ENCODE peak calls at places on chromosomes 12 and 14, in ten cellular contexts. S is nephron progenitor cell, V is endothelial cell of umbilical vein, Y is OCI-LY7, T is GM12865, Z is astrocyte, F is GM20000, N is GM10248, H is GM06990, Q is left ventricle myocardium inferior. M is an unnamed sample.

GRCh38 chr14:23573384-23573783 is 5.2 kb downstream of the JPH4 start:
- DNase-seq in T (no peak), Z (no peak), N (no peak), Q (no peak), Y (no peak), F (no peak), V (no peak), H (no peak), S (no peak), M (no peak)

GRCh38 chr12:1103051-1103450 is 112.0 kb downstream of the ERC1 start:
- DNase-seq in V (no peak), Y (no peak), T (no peak), N (no peak), Q (no peak), S (no peak), F (no peak), Z (no peak), H (no peak), M (no peak)

GRCh38 chr14:61750708-61751474 is 11.3 kb upstream of the SNAPC1 start:
- DNase-seq in T (peak; percentile 91), H (peak; percentile 94), Y (peak; percentile 92), F (peak; percentile 91), N (peak; percentile 89), S (peak; percentile 71), Q (peak; percentile 92), Z (peak; percentile 37), V (peak; percentile 82), M (peak; percentile 54)

GRCh38 chr12:2541805-2542204 is 253.0 kb upstream of the FKBP4 start:
- DNase-seq in F (no peak), Y (no peak), Z (no peak), H (no peak), N (no peak), S (no peak), Q (no peak), V (no peak), T (no peak), M (no peak)

GRCh38 chr14:100472094-100472455 is 115.1 kb downstream of the BEGAIN start:
- DNase-seq in S (no peak), H (no peak), F (no peak), V (no peak), Y (peak; percentile 21), T (no peak), N (no peak), Z (no peak), Q (no peak), M (no peak)

GRCh38 chr12:56953314-56953713 is 4.1 kb downstream of the RDH16 start:
- DNase-seq in H (no peak), T (no peak), Q (no peak), V (no peak), N (peak; percentile 3), Z (no peak), S (no peak), Y (no peak), F (no peak), M (no peak)

GRCh38 chr12:40099423-40099853 is 6.4 kb downstream of the SLC2A13 start:
- DNase-seq in Q (no peak), S (no peak), T (no peak), Z (no peak), F (no peak), H (no peak), V (peak; percentile 8), Y (no peak), N (no peak), M (no peak)

GRCh38 chr12:117900561-117900960 is 68.2 kb downstream of the KSR2 start:
- DNase-seq in V (no peak), N (no peak), Z (peak; percentile 51), F (no peak), T (no peak), Q (no peak), Y (no peak), S (no peak), H (no peak), M (peak; percentile 46)

GRCh38 chr12:19915392-19916192 is 452.7 kb upstream of the PDE3A start:
- DNase-seq in H (peak; percentile 56), T (peak; percentile 63), Z (peak; percentile 49), N (no peak), Q (no peak), F (no peak), V (peak; percentile 85), Y (no peak), S (no peak), M (no peak)

GRCh38 chr12:25458047-25458552 is 95.0 kb downstream of the LMNTD1 start:
- DNase-seq in H (no peak), T (no peak), N (no peak), S (no peak), Y (no peak), Z (peak; percentile 93), V (peak; percentile 91), Q (no peak), F (no peak), M (peak; percentile 99)

GRCh38 chr12:20438307-20438779 is 70.0 kb downstream of the PDE3A start:
- DNase-seq in T (no peak), Q (no peak), Z (no peak), S (no peak), V (peak; percentile 83), Y (no peak), F (no peak), H (no peak), N (no peak), M (no peak)

GRCh38 chr14:22202313-22202712 is 386.7 kb downstream of the DAD1 start:
- DNase-seq in Q (no peak), S (no peak), T (no peak), V (no peak), H (no peak), Y (no peak), F (no peak), Z (no peak), N (no peak), M (no peak)

DNA sequence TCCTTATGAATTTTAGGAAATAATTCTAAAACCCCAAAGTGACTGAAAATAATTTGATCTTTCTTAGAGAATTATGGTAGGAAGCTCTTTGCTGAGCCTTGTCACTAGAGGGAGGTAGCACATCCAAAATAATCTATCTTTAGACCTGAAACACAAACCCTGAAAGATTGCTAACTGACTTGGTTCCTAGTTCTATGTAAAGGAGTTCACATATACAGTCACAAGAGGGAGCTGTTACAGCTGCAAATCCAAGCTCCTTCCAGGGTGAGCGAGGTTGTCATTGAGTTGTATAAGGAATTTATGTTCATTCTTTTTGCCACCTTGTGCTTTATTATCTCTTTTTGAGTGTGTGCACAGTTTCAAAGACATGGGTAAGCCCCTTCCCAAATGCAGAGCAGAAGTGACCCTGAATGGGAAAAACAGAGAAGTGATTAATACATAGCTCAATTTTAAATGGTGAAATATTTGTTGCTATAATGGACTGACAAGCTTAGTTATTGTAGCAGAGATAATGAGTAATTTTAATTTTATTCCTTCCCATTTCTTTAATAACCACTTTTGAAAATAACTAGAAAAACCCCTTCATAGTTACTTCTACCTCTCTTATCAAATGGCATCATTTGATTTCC is 387.9 kb downstream of the DAD1 start:
- DNase-seq in Z (peak; percentile 26), N (peak; percentile 22), V (peak; percentile 49), S (peak; percentile 7), Q (no peak), H (no peak), Y (peak; percentile 56), T (peak; percentile 57), F (peak; percentile 24), M (peak; percentile 72)
- TF ChIP-seq CTCF in Z (peak; percentile 81), N (peak; percentile 56), V (peak; percentile 56), S (peak; percentile 70), Q (peak; percentile 70), H (peak; percentile 76), Y (peak; percentile 89), T (peak; percentile 69), F (peak; percentile 56), M (peak; percentile 84)

GRCh38 chr12:111355181-111355925 is 13.5 kb downstream of the PHETA1 start:
- DNase-seq in F (no peak), S (no peak), T (no peak), H (no peak), Z (no peak), V (no peak), Y (peak; percentile 40), N (no peak), Q (no peak), M (no peak)

GRCh38 chr12:111352300-111352993 is 16.4 kb downstream of the PHETA1 start:
- DNase-seq in Q (no peak), N (no peak), Z (no peak), Y (no peak), F (no peak), V (no peak), S (no peak), H (no peak), T (no peak), M (no peak)

GRCh38 chr12:111354511-111354910 is 14.4 kb downstream of the PHETA1 start:
- DNase-seq in N (no peak), T (no peak), Q (no peak), S (no peak), H (no peak), F (no peak), Y (no peak), Z (no peak), V (no peak), M (no peak)

GRCh38 chr12:111353026-111353425 is 15.9 kb downstream of the PHETA1 start:
- DNase-seq in Y (no peak), H (no peak), Z (no peak), V (no peak), T (no peak), F (no peak), N (no peak), Q (no peak), S (no peak), M (no peak)

DNA sequence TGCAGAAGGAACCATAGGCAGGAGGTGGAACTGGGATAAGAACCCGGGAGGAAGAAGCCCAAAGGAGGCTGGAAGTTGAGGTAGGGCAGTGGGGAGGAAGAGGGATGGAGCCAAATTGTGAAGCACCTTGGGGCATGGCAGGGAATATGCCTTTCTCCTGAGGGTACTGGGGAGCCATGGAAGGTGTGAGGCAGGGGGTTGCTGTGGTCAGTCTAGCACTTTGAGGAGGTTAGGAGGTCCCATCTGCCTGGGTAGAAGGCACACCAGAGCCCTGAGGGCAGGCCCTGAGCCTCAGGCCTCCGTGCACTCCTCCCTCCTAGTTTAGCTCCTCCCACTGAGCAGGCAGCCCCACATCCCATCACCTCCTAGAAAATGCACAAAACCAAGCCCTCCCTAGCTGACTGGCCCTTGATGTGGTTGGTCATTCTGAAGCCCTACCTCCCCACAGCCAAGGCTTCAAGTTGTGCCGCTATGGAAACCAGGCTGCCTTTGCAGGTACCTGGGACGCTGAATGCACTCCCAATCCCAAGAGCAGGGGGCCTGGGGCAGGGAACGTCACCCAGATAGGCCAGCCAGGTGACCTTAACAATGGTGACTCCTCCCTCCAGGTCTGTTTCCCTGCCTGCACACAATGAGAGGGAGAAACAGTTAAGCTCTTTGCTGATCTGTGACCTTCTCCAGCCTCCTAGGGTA is 15.1 kb downstream of the PHETA1 start:
- DNase-seq in Z (no peak), Q (no peak), F (no peak), V (no peak), H (no peak), S (no peak), N (no peak), Y (no peak), T (no peak), M (no peak)
- TF ChIP-seq CTCF in Z (no peak), Q (no peak), F (no peak), V (no peak), H (no peak), S (no peak), N (no peak), Y (no peak), T (no peak), M (no peak)

GRCh38 chr14:104968541-104969401 is 9.4 kb downstream of the AHNAK2 start:
- DNase-seq in V (peak; percentile 71), Z (peak; percentile 12), Q (no peak), T (no peak), Y (peak; percentile 71), N (no peak), F (no peak), S (no peak), H (no peak), M (peak; percentile 24)
- TF ChIP-seq CTCF in V (peak; percentile 7), Z (no peak), Q (no peak), T (no peak), Y (no peak), N (no peak), F (no peak), S (no peak), H (no peak), M (no peak)

GRCh38 chr12:124992874-124993567 is 424 bp upstream of the BRI3BP start:
- DNase-seq in Z (peak; percentile 29), H (peak; percentile 69), V (peak; percentile 52), T (peak; percentile 97), F (peak; percentile 83), N (peak; percentile 73), S (peak; percentile 78), Q (no peak), Y (peak; percentile 95), M (no peak)
- TF ChIP-seq CTCF in Z (peak; percentile 3), H (peak; percentile 78), V (no peak), T (peak; percentile 51), F (peak; percentile 51), N (peak; percentile 44), S (peak; percentile 55), Q (no peak), Y (peak; percentile 91), M (peak; percentile 12)